ENCODE peak calls at places on chromosomes 2 and 18, in eight cellular contexts. One of them, this sample, is unnamed.

GRCh38 chr2:30721241-30721640 is 86.0 kb downstream of the CAPN13 start:
- DNase-seq in WTC11: no peak
- DNase-seq in adrenal gland: peak
- DNase-seq in RWPE1: no peak
- DNase-seq in NB4: no peak
- DNase-seq in H9: peak
- DNase-seq in sigmoid colon: peak
- DNase-seq in transverse colon: no peak
- DNase-seq in this sample: no peak

GRCh38 chr2:105179469-105180372 is 61.8 kb upstream of the GPR45 start:
- DNase-seq in WTC11: peak
- DNase-seq in adrenal gland: peak
- DNase-seq in RWPE1: peak
- DNase-seq in NB4: peak
- DNase-seq in H9: peak
- DNase-seq in sigmoid colon: no peak
- DNase-seq in transverse colon: peak
- DNase-seq in this sample: peak

GRCh38 chr2:43109261-43109743 is 117.1 kb downstream of the ZFP36L2 start:
- DNase-seq in WTC11: no peak
- DNase-seq in adrenal gland: no peak
- DNase-seq in RWPE1: no peak
- DNase-seq in NB4: peak
- DNase-seq in H9: no peak
- DNase-seq in sigmoid colon: peak
- DNase-seq in transverse colon: no peak
- DNase-seq in this sample: no peak

GRCh38 chr2:205734436-205734835 is 52.1 kb downstream of the NRP2 start:
- DNase-seq in WTC11: no peak
- DNase-seq in adrenal gland: peak
- DNase-seq in RWPE1: peak
- DNase-seq in NB4: peak
- DNase-seq in H9: peak
- DNase-seq in sigmoid colon: peak
- DNase-seq in transverse colon: no peak
- DNase-seq in this sample: no peak

GRCh38 chr18:58615150-58616132 is 13.4 kb downstream of the ALPK2 start:
- DNase-seq in WTC11: no peak
- DNase-seq in adrenal gland: no peak
- DNase-seq in RWPE1: no peak
- DNase-seq in NB4: no peak
- DNase-seq in H9: no peak
- DNase-seq in sigmoid colon: no peak
- DNase-seq in transverse colon: peak
- DNase-seq in this sample: no peak

GRCh38 chr18:1663879-1664705 is 759.4 kb downstream of the ADCYAP1 start:
- DNase-seq in WTC11: peak
- DNase-seq in adrenal gland: peak
- DNase-seq in RWPE1: peak
- DNase-seq in NB4: peak
- DNase-seq in H9: peak
- DNase-seq in sigmoid colon: no peak
- DNase-seq in transverse colon: peak
- DNase-seq in this sample: peak

GRCh38 chr18:74215863-74216262 is 67.5 kb downstream of the TIMM21 start:
- DNase-seq in WTC11: no peak
- DNase-seq in adrenal gland: no peak
- DNase-seq in RWPE1: no peak
- DNase-seq in NB4: no peak
- DNase-seq in H9: no peak
- DNase-seq in sigmoid colon: no peak
- DNase-seq in transverse colon: no peak
- DNase-seq in this sample: no peak

GRCh38 chr2:127884436-127884835 is 1.3 kb downstream of the AMMECR1L start:
- DNase-seq in WTC11: no peak
- DNase-seq in adrenal gland: peak
- DNase-seq in RWPE1: no peak
- DNase-seq in NB4: no peak
- DNase-seq in H9: no peak
- DNase-seq in sigmoid colon: no peak
- DNase-seq in transverse colon: peak
- DNase-seq in this sample: no peak

GRCh38 chr2:215511454-215512346 is 75.8 kb upstream of the FN1 start:
- DNase-seq in WTC11: no peak
- DNase-seq in adrenal gland: no peak
- DNase-seq in RWPE1: no peak
- DNase-seq in NB4: no peak
- DNase-seq in H9: no peak
- DNase-seq in sigmoid colon: no peak
- DNase-seq in transverse colon: no peak
- DNase-seq in this sample: no peak

GRCh38 chr18:75124967-75125358 is 84.0 kb downstream of the PTGR3 start:
- DNase-seq in WTC11: no peak
- DNase-seq in adrenal gland: peak
- DNase-seq in RWPE1: no peak
- DNase-seq in NB4: no peak
- DNase-seq in H9: no peak
- DNase-seq in sigmoid colon: no peak
- DNase-seq in transverse colon: no peak
- DNase-seq in this sample: no peak

GRCh38 chr2:234291765-234292204 is 205.1 kb downstream of the ARL4C start:
- DNase-seq in WTC11: no peak
- DNase-seq in adrenal gland: peak
- DNase-seq in RWPE1: no peak
- DNase-seq in NB4: peak
- DNase-seq in H9: no peak
- DNase-seq in sigmoid colon: no peak
- DNase-seq in transverse colon: peak
- DNase-seq in this sample: no peak

GRCh38 chr2:144678741-144679140 is 158.8 kb upstream of the ZEB2 start:
- DNase-seq in WTC11: no peak
- DNase-seq in adrenal gland: no peak
- DNase-seq in RWPE1: no peak
- DNase-seq in NB4: no peak
- DNase-seq in H9: no peak
- DNase-seq in sigmoid colon: no peak
- DNase-seq in transverse colon: no peak
- DNase-seq in this sample: no peak

GRCh38 chr2:210195066-210195852 is 24.1 kb upstream of the KANSL1L start:
- DNase-seq in WTC11: no peak
- DNase-seq in adrenal gland: peak
- DNase-seq in RWPE1: peak
- DNase-seq in NB4: peak
- DNase-seq in H9: no peak
- DNase-seq in sigmoid colon: peak
- DNase-seq in transverse colon: no peak
- DNase-seq in this sample: no peak

GRCh38 chr2:197804758-197805597 is 585 bp downstream of the PLCL1 start:
- DNase-seq in WTC11: peak
- DNase-seq in adrenal gland: peak
- DNase-seq in RWPE1: no peak
- DNase-seq in NB4: peak
- DNase-seq in H9: peak
- DNase-seq in sigmoid colon: peak
- DNase-seq in transverse colon: no peak
- DNase-seq in this sample: peak

DNA sequence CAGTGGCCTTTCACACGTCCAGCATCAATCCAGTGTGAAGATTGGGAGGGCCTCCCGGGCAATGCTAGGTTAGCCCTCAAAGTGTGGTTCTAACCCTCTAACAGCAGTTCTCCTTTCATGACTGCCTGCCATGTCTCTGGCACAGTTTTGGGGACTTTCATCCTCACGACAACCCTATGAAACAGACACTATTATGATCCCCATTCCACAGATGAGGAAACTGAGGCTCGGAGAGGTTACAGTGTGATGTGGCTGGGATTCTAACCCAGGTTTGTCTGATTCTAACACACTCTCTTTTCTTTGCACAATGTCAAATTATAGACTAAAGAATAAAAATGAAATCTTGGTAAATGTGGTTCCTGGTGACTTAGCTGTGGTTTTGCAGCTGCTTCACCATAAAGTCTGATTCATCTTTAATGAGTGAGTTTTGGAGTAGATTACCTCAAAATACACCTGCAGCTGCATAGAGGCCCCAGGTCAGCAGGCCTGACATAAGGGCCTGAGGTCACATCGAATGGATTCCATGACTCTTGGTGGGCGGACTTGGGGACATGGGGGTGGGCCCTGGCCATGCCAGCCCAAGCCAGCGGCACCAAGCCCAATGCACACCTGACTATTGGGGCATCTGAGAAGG is 214.4 kb downstream of the GLI2 start:
- DNase-seq in WTC11: no peak
- DNase-seq in adrenal gland: no peak
- DNase-seq in RWPE1: no peak
- DNase-seq in NB4: no peak
- DNase-seq in H9: no peak
- DNase-seq in sigmoid colon: no peak
- DNase-seq in transverse colon: no peak
- DNase-seq in this sample: no peak
- TF ChIP-seq CTCF in WTC11: no peak
- TF ChIP-seq CTCF in adrenal gland: no peak
- TF ChIP-seq CTCF in RWPE1: no peak
- TF ChIP-seq CTCF in NB4: no peak
- TF ChIP-seq CTCF in H9: no peak
- TF ChIP-seq CTCF in sigmoid colon: no peak
- TF ChIP-seq CTCF in transverse colon: no peak
- TF ChIP-seq CTCF in this sample: no peak

GRCh38 chr2:120034027-120034426 is 21.1 kb downstream of the EPB41L5 start:
- DNase-seq in WTC11: no peak
- DNase-seq in adrenal gland: no peak
- DNase-seq in RWPE1: no peak
- DNase-seq in NB4: no peak
- DNase-seq in H9: no peak
- DNase-seq in sigmoid colon: no peak
- DNase-seq in transverse colon: no peak
- DNase-seq in this sample: no peak

GRCh38 chr2:120029672-120030640 is 17.1 kb downstream of the EPB41L5 start:
- DNase-seq in WTC11: no peak
- DNase-seq in adrenal gland: no peak
- DNase-seq in RWPE1: no peak
- DNase-seq in NB4: no peak
- DNase-seq in H9: no peak
- DNase-seq in sigmoid colon: no peak
- DNase-seq in transverse colon: no peak
- DNase-seq in this sample: no peak

GRCh38 chr2:120034616-120035015 is 21.7 kb downstream of the EPB41L5 start:
- DNase-seq in WTC11: no peak
- DNase-seq in adrenal gland: no peak
- DNase-seq in RWPE1: no peak
- DNase-seq in NB4: no peak
- DNase-seq in H9: no peak
- DNase-seq in sigmoid colon: no peak
- DNase-seq in transverse colon: no peak
- DNase-seq in this sample: no peak

GRCh38 chr2:120028795-120029194 is 15.9 kb downstream of the EPB41L5 start:
- DNase-seq in WTC11: no peak
- DNase-seq in adrenal gland: no peak
- DNase-seq in RWPE1: no peak
- DNase-seq in NB4: no peak
- DNase-seq in H9: no peak
- DNase-seq in sigmoid colon: no peak
- DNase-seq in transverse colon: no peak
- DNase-seq in this sample: no peak

DNA sequence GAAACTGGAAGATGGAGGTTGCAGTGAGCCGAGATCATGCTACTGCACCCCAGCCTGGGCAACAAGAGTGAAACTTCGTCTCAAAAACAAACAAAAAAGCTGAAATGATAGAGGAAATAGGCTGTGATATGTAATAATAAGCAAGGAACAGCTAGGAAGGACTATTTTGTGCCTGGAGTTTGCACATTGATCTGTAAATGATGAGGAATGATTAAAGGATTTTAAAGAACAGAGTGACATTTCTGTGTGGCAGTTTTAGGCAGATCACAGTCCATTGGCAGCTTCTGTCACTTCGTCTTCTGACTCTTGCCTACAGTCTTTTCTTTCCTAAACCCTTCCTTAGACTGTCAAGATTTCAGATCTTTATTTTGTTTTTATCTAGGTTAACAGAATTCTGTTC is 19.4 kb downstream of the EPB41L5 start:
- DNase-seq in WTC11: no peak
- DNase-seq in adrenal gland: no peak
- DNase-seq in RWPE1: no peak
- DNase-seq in NB4: no peak
- DNase-seq in H9: no peak
- DNase-seq in sigmoid colon: no peak
- DNase-seq in transverse colon: no peak
- DNase-seq in this sample: no peak
- TF ChIP-seq CTCF in WTC11: no peak
- TF ChIP-seq CTCF in adrenal gland: no peak
- TF ChIP-seq CTCF in RWPE1: no peak
- TF ChIP-seq CTCF in NB4: no peak
- TF ChIP-seq CTCF in H9: no peak
- TF ChIP-seq CTCF in sigmoid colon: no peak
- TF ChIP-seq CTCF in transverse colon: no peak
- TF ChIP-seq CTCF in this sample: no peak

GRCh38 chr18:50051288-50051687 is 143.7 kb downstream of the MYO5B start:
- DNase-seq in WTC11: peak
- DNase-seq in adrenal gland: no peak
- DNase-seq in RWPE1: peak
- DNase-seq in NB4: peak
- DNase-seq in H9: peak
- DNase-seq in sigmoid colon: no peak
- DNase-seq in transverse colon: no peak
- DNase-seq in this sample: peak
- TF ChIP-seq CTCF in WTC11: no peak
- TF ChIP-seq CTCF in adrenal gland: no peak
- TF ChIP-seq CTCF in RWPE1: no peak
- TF ChIP-seq CTCF in NB4: peak
- TF ChIP-seq CTCF in H9: peak
- TF ChIP-seq CTCF in sigmoid colon: no peak
- TF ChIP-seq CTCF in transverse colon: no peak
- TF ChIP-seq CTCF in this sample: peak

DNA sequence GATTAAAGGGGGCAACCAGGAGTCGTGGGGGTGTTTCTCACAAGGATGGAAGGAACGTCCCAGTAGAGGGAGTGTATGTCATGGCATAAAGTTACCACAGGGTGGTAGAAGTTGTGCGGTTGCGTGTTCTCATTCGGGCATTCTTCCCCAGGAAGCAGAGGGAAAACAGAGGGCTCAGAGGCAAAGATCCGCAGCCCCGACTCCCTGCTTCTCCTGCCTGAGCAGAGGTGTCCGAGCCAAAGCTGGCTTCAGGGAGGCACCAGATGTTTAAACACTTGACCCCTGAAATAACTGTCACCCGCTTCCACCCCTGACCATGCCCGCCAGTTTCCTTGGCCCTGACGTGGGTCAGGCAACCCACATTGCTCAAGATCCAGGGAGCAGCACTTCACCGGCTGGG is 83.7 kb downstream of the EN1 start:
- DNase-seq in WTC11: peak
- DNase-seq in adrenal gland: no peak
- DNase-seq in RWPE1: peak
- DNase-seq in NB4: peak
- DNase-seq in H9: peak
- DNase-seq in sigmoid colon: no peak
- DNase-seq in transverse colon: no peak
- DNase-seq in this sample: no peak
- TF ChIP-seq CTCF in WTC11: no peak
- TF ChIP-seq CTCF in adrenal gland: peak
- TF ChIP-seq CTCF in RWPE1: no peak
- TF ChIP-seq CTCF in NB4: no peak
- TF ChIP-seq CTCF in H9: peak
- TF ChIP-seq CTCF in sigmoid colon: no peak
- TF ChIP-seq CTCF in transverse colon: no peak
- TF ChIP-seq CTCF in this sample: no peak

GRCh38 chr18:11398625-11399024 is 210.8 kb upstream of the SLC35G4 start:
- DNase-seq in WTC11: no peak
- DNase-seq in adrenal gland: no peak
- DNase-seq in RWPE1: peak
- DNase-seq in NB4: no peak
- DNase-seq in H9: no peak
- DNase-seq in sigmoid colon: no peak
- DNase-seq in transverse colon: no peak
- DNase-seq in this sample: no peak
- TF ChIP-seq CTCF in WTC11: no peak
- TF ChIP-seq CTCF in adrenal gland: no peak
- TF ChIP-seq CTCF in RWPE1: peak
- TF ChIP-seq CTCF in NB4: no peak
- TF ChIP-seq CTCF in H9: peak
- TF ChIP-seq CTCF in sigmoid colon: no peak
- TF ChIP-seq CTCF in transverse colon: no peak
- TF ChIP-seq CTCF in this sample: peak

This sample was measured in Calu3.